ENCODE peak calls at places on chromosomes 16 and 17, in ten cellular contexts. R is heart left ventricle, Q is HFFc6, J is ACHN, L is nucleus accumbens, T is NCI-H1105, A is NCI-H2171 treated with DMSO at 0.1 percent for 48 hours, E is adrenal gland, V is BJ, X is dorsolateral prefrontal cortex. Z is an unnamed sample.

GRCh38 chr17:73643012-73643845 is 1.0 kb downstream of the SDK2 start:
- DNase-seq in R (no peak), Q (no peak), J (no peak), L (no peak), T (peak), A (peak), E (no peak), V (no peak), X (peak), Z (no peak)

GRCh38 chr16:86299882-86300490 is 210.3 kb upstream of the FOXF1 start:
- DNase-seq in R (no peak), Q (no peak), J (no peak), L (no peak), T (no peak), A (no peak), E (no peak), V (no peak), X (no peak), Z (no peak)

GRCh38 chr17:56392274-56392673 is 201.2 kb upstream of the NOG start:
- DNase-seq in R (no peak), Q (no peak), J (no peak), L (no peak), T (no peak), A (no peak), E (no peak), V (no peak), X (no peak), Z (peak)

GRCh38 chr17:37657202-37657601 is 14.0 kb upstream of the DDX52 start:
- DNase-seq in R (no peak), Q (no peak), J (no peak), L (no peak), T (no peak), A (no peak), E (no peak), V (no peak), X (no peak), Z (no peak)

GRCh38 chr17:67174190-67174589 is 70.8 kb downstream of the HELZ start:
- DNase-seq in R (no peak), Q (no peak), J (no peak), L (no peak), T (no peak), A (no peak), E (no peak), V (no peak), X (no peak), Z (no peak)

GRCh38 chr17:41416478-41416877 is 7.9 kb downstream of the KRT37 start:
- DNase-seq in R (no peak), Q (no peak), J (no peak), L (no peak), T (no peak), A (no peak), E (no peak), V (no peak), X (no peak), Z (no peak)

GRCh38 chr17:29180051-29180787 is at the start of gene MYO18A:
- DNase-seq in R (peak), Q (peak), J (peak), L (peak), T (peak), A (peak), E (peak), V (no peak), X (peak), Z (peak)

GRCh38 chr17:77487211-77487629 is 346.5 kb downstream of the SEC14L1 start:
- DNase-seq in R (peak), Q (no peak), J (no peak), L (no peak), T (no peak), A (no peak), E (no peak), V (no peak), X (no peak), Z (no peak)

GRCh38 chr16:85656351-85657266 is 32.1 kb downstream of the GINS2 start:
- DNase-seq in R (no peak), Q (no peak), J (no peak), L (peak), T (no peak), A (no peak), E (no peak), V (no peak), X (no peak), Z (no peak)

GRCh38 chr17:350706-351435 is 1.7 kb downstream of the RPH3AL start:
- DNase-seq in R (peak), Q (peak), J (peak), L (no peak), T (no peak), A (no peak), E (peak), V (no peak), X (no peak), Z (peak)

GRCh38 chr16:2160915-2161551 is 5.5 kb downstream of the TRAF7 start:
- DNase-seq in R (peak), Q (no peak), J (no peak), L (no peak), T (no peak), A (peak), E (no peak), V (no peak), X (no peak), Z (peak)

GRCh38 chr17:27439342-27439741 is 16.9 kb upstream of the KSR1 start:
- DNase-seq in R (no peak), Q (no peak), J (no peak), L (no peak), T (no peak), A (no peak), E (no peak), V (no peak), X (no peak), Z (no peak)

GRCh38 chr17:81164464-81165245 is 652 bp upstream of the PVALEF start:
- DNase-seq in R (no peak), Q (no peak), J (no peak), L (peak), T (no peak), A (peak), E (peak), V (no peak), X (peak), Z (no peak)

GRCh38 chr17:7235693-7236665 is 1.7 kb upstream of the DVL2 start:
- DNase-seq in R (peak), Q (no peak), J (peak), L (no peak), T (no peak), A (no peak), E (peak), V (no peak), X (no peak), Z (peak)

GRCh38 chr17:6388416-6388815 is 46.5 kb downstream of the AIPL1 start:
- DNase-seq in R (no peak), Q (no peak), J (no peak), L (no peak), T (no peak), A (no peak), E (no peak), V (no peak), X (no peak), Z (no peak)

GRCh38 chr17:31309525-31309924 is 4.3 kb downstream of the EVI2B start:
- DNase-seq in R (no peak), Q (no peak), J (no peak), L (no peak), T (no peak), A (no peak), E (no peak), V (no peak), X (no peak), Z (no peak)

GRCh38 chr16:5381481-5381880 is 283.9 kb upstream of the EEF2KMT start:
- DNase-seq in R (no peak), Q (no peak), J (no peak), L (no peak), T (no peak), A (no peak), E (no peak), V (no peak), X (no peak), Z (no peak)

GRCh38 chr17:49204521-49204920 is 5.9 kb downstream of the GNGT2 start:
- DNase-seq in R (no peak), Q (no peak), J (no peak), L (no peak), T (no peak), A (no peak), E (no peak), V (no peak), X (no peak), Z (no peak)

GRCh38 chr17:21066394-21066793 is 23.6 kb upstream of the USP22 start:
- DNase-seq in R (no peak), Q (no peak), J (no peak), L (no peak), T (no peak), A (no peak), E (no peak), V (no peak), X (no peak), Z (no peak)

GRCh38 chr17:48012151-48012520 is 25.5 kb downstream of the COPZ2 start:
- DNase-seq in R (no peak), Q (no peak), J (peak), L (peak), T (peak), A (peak), E (peak), V (no peak), X (peak), Z (no peak)

GRCh38 chr17:7673239-7673638 is 14.1 kb downstream of the TP53 start:
- DNase-seq in R (no peak), Q (peak), J (peak), L (no peak), T (no peak), A (no peak), E (no peak), V (no peak), X (no peak), Z (no peak)

GRCh38 chr16:65118866-65119265 is 3.0 kb downstream of the CDH11 start:
- DNase-seq in R (no peak), Q (no peak), J (no peak), L (no peak), T (no peak), A (no peak), E (no peak), V (no peak), X (no peak), Z (no peak)

GRCh38 chr17:59641799-59642484 is 22.2 kb downstream of the CLTC start:
- DNase-seq in R (no peak), Q (no peak), J (no peak), L (no peak), T (no peak), A (no peak), E (no peak), V (no peak), X (no peak), Z (no peak)

GRCh38 chr16:50717109-50717893 is 23.9 kb downstream of the NOD2 start:
- DNase-seq in R (no peak), Q (no peak), J (no peak), L (no peak), T (no peak), A (no peak), E (no peak), V (no peak), X (no peak), Z (no peak)